ENCODE peak calls at places on chromosomes 11 and 22, in four cellular contexts. L, N, Y and Z are unnamed samples.

GRCh38 chr22:18065256-18065655 is 12.5 kb upstream of the PEX26 start:
- DNase-seq in L (no peak), N (no peak), Y (no peak), Z (no peak)

GRCh38 chr22:20437253-20438065 is at the start of gene SCARF2:
- DNase-seq in L (no peak), N (no peak), Y (peak), Z (no peak)

GRCh38 chr11:123386746-123387510 is 43.1 kb upstream of the GRAMD1B start:
- DNase-seq in L (no peak), N (no peak), Y (no peak), Z (no peak)

GRCh38 chr11:120236169-120237107 is 3.5 kb upstream of the POU2F3 start:
- DNase-seq in L (no peak), N (no peak), Y (no peak), Z (no peak)

GRCh38 chr11:68517121-68517741 is 56.7 kb downstream of the PPP6R3 start:
- DNase-seq in L (no peak), N (no peak), Y (no peak), Z (no peak)

GRCh38 chr22:24319451-24319850 is 48.8 kb downstream of the SPECC1L start:
- DNase-seq in L (peak), N (no peak), Y (no peak), Z (peak)

GRCh38 chr11:122253541-122254317 is 137.7 kb upstream of the BLID start:
- DNase-seq in L (no peak), N (no peak), Y (no peak), Z (no peak)

GRCh38 chr11:119433369-119433749 is 10.4 kb upstream of the THY1 start:
- DNase-seq in L (no peak), N (no peak), Y (no peak), Z (no peak)

GRCh38 chr11:2927851-2928604 is 1.2 kb downstream of the PHLDA2 start:
- DNase-seq in L (no peak), N (no peak), Y (no peak), Z (no peak)

GRCh38 chr11:92932023-92932422 is 37.4 kb upstream of the MTNR1B start:
- DNase-seq in L (no peak), N (no peak), Y (no peak), Z (no peak)

GRCh38 chr11:71466358-71466757 is 13.4 kb downstream of the NADSYN1 start:
- DNase-seq in L (no peak), N (no peak), Y (no peak), Z (no peak)

GRCh38 chr11:1749787-1750351 is 526 bp downstream of the IFITM10 start:
- DNase-seq in L (no peak), N (no peak), Y (peak), Z (no peak)

GRCh38 chr22:46612904-46613605 is 7.1 kb upstream of the GRAMD4 start:
- DNase-seq in L (no peak), N (no peak), Y (no peak), Z (no peak)

GRCh38 chr22:28075260-28075981 is 156.4 kb upstream of the PITPNB start:
- DNase-seq in L (peak), N (no peak), Y (peak), Z (no peak)